ENCODE peak calls at places on chromosome 20, in four cellular contexts. P, M, Z and R are unnamed samples.

GRCh38 chr20:10239954-10240353 is 21.3 kb downstream of the SNAP25 start:
- DNase-seq in P (peak; percentile 27), M (no peak), Z (no peak), R (peak; percentile 52)

GRCh38 chr20:40606660-40607059 is 82.4 kb downstream of the MAFB start:
- DNase-seq in M (no peak), P (no peak), Z (no peak), R (no peak)

GRCh38 chr20:24584538-24585356 is 115.3 kb downstream of the SYNDIG1 start:
- DNase-seq in Z (no peak), M (peak; percentile 51), P (no peak), R (no peak)

GRCh38 chr20:40477805-40478204 is 211.2 kb downstream of the MAFB start:
- DNase-seq in M (no peak), P (no peak), Z (no peak), R (no peak)

GRCh38 chr20:49983123-49983847 is 505 bp downstream of the SNAI1 start:
- DNase-seq in M (no peak), Z (no peak), P (no peak), R (no peak)

GRCh38 chr20:32570401-32571190 is 14.5 kb downstream of the NOL4L start:
- DNase-seq in M (no peak), P (no peak), Z (no peak), R (no peak)

GRCh38 chr20:46552460-46553420 is 2.3 kb upstream of the OCSTAMP start:
- DNase-seq in Z (no peak), P (no peak), M (no peak), R (no peak)

GRCh38 chr20:23103284-23104018 is 17.3 kb upstream of the CD93 start:
- DNase-seq in M (no peak), P (no peak), Z (no peak), R (peak; percentile 56)

GRCh38 chr20:63693975-63694595 is 2.4 kb upstream of the TNFRSF6B start:
- DNase-seq in P (no peak), M (no peak), Z (no peak), R (no peak)

GRCh38 chr20:48720256-48721020 is 107.4 kb downstream of the PREX1 start:
- DNase-seq in M (no peak), Z (no peak), P (no peak), R (no peak)

GRCh38 chr20:31694842-31695593 is 27.6 kb downstream of the BCL2L1 start:
- DNase-seq in P (no peak), Z (no peak), M (no peak), R (no peak)

GRCh38 chr20:17995967-17996819 is 27.4 kb downstream of the MGME1 start:
- DNase-seq in M (peak; percentile 61), Z (peak; percentile 15), P (no peak), R (peak; percentile 61)

GRCh38 chr20:50588034-50588736 is 78.0 kb downstream of the PTPN1 start:
- DNase-seq in P (peak; percentile 80), Z (no peak), M (peak; percentile 83), R (peak; percentile 70)

GRCh38 chr20:49724637-49725606 is 11.2 kb upstream of the B4GALT5 start:
- DNase-seq in P (no peak), M (peak; percentile 60), Z (no peak), R (peak; percentile 68)

GRCh38 chr20:41004561-41005360 is 23.9 kb upstream of the TOP1 start:
- DNase-seq in Z (no peak), P (no peak), M (no peak), R (no peak)

GRCh38 chr20:45685896-45686295 is 15.9 kb upstream of the WFDC11 start:
- DNase-seq in M (peak; percentile 20), Z (no peak), P (no peak), R (peak; percentile 1)

GRCh38 chr20:5990946-5991345 is 40.5 kb downstream of the MCM8 start:
- DNase-seq in Z (no peak), P (no peak), M (no peak), R (no peak)

GRCh38 chr20:49603209-49603627 is 35.3 kb upstream of the PTGIS start:
- DNase-seq in P (no peak), M (no peak), Z (no peak), R (peak; percentile 26)

GRCh38 chr20:1617055-1617454 is 2.8 kb downstream of the SIRPB1 start:
- DNase-seq in Z (no peak), M (no peak), P (no peak), R (no peak)

GRCh38 chr20:58740356-58741308 is 48.0 kb downstream of the NPEPL1 start:
- DNase-seq in P (no peak), Z (no peak), M (no peak), R (no peak)

GRCh38 chr20:38302721-38303120 is 1.2 kb upstream of the BPI start:
- DNase-seq in M (no peak), Z (no peak), P (no peak), R (no peak)

GRCh38 chr20:31643522-31643921 is 5.8 kb downstream of the COX4I2 start:
- DNase-seq in P (no peak), M (no peak), Z (no peak), R (no peak)

GRCh38 chr20:6660441-6660840 is 107.0 kb upstream of the BMP2 start:
- DNase-seq in Z (no peak), M (no peak), P (peak; percentile 79), R (no peak)

GRCh38 chr20:47956261-47956995 is 171.1 kb upstream of the SULF2 start:
- DNase-seq in Z (no peak), P (no peak), M (no peak), R (peak; percentile 89)

GRCh38 chr20:57620999-57621398 is 773 bp upstream of the ZBP1 start:
- DNase-seq in M (no peak), P (peak; percentile 58), Z (no peak), R (no peak)
- H3K27ac ChIP-seq in M (no peak overlapping the region), P (peak overlapping the region; percentile 75), Z (no peak overlapping the region), R (no peak overlapping the region)

GRCh38 chr20:16011061-16011460 is 562.2 kb downstream of the KIF16B start:
- DNase-seq in Z (no peak), M (no peak), P (no peak), R (no peak)
- H3K9me3 ChIP-seq in Z (no peaks in the 10 kb centered on the region), M (no peaks in the 10 kb centered on the region), P (no peaks in the 10 kb centered on the region), R (no peaks in the 10 kb centered on the region)

GRCh38 chr20:15643713-15644112 is 929.5 kb downstream of the KIF16B start:
- DNase-seq in P (no peak), Z (no peak), M (no peak), R (no peak)
- TF ChIP-seq CTCF in P (no peak), Z (peak; percentile 8), M (no peak), R (no peak)

GRCh38 chr20:37207176-37207575 is 27.8 kb upstream of the MROH8 start:
- DNase-seq in M (peak; percentile 51), P (no peak), Z (no peak), R (no peak)
- H3K27ac ChIP-seq in M (no peak overlapping the region), P (no peak overlapping the region), Z (no peak overlapping the region), R (no peak overlapping the region)

GRCh38 chr20:77231-77630 is 10.2 kb upstream of the DEFB125 start:
- DNase-seq in P (no peak), M (no peak), Z (no peak), R (no peak)
- H3K9me3 ChIP-seq in P (no peaks in the 10 kb centered on the region), M (no peaks in the 10 kb centered on the region), Z (no peaks in the 10 kb centered on the region), R (no peaks in the 10 kb centered on the region)

GRCh38 chr20:51640743-51641142 is 98.2 kb upstream of the NFATC2 start:
- DNase-seq in P (no peak), Z (no peak), M (no peak), R (no peak)
- TF ChIP-seq CTCF in P (no peak), Z (no peak), M (no peak), R (no peak)

DNA sequence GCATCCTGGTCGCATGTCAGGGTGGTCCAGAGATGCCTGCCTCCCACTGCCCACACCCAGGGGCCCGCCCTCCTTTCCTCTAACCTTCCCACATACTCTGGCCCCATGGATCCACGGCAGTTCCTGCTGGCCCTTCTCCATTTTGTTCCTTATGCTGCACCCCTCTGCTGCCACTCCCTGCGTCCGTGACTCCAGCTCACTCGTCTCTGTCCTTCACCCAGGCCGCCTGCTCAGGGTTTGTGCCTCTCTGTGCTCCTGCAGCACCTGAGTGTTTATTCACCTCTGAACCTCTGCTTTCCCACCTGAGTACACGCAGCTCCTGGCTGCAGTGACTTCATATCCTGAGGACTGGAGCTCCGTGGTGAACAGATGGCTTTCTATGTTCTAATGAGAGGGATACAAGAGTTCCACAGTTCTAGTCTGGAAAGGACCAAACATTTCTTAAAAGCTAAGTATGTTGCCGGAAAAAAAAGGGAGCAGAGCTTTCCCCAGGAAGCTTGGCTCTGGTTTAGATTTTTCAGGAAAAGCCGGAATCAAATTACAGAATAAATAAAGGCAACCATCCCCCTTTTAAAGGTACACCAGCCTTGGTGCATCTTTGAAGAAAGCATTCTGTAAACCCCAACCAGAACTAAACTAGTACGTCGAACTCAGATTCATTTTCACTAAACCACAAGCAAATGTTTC is 1.5 kb upstream of the GNRH2 start:
- DNase-seq in Z (no peak), M (no peak), P (no peak), R (peak; percentile 21)
- H3K27ac ChIP-seq in Z (peak overlapping the region; percentile 2), M (peak overlapping the region; percentile 85), P (peak overlapping the region; percentile 43), R (peak overlapping the region; percentile 49)

DNA sequence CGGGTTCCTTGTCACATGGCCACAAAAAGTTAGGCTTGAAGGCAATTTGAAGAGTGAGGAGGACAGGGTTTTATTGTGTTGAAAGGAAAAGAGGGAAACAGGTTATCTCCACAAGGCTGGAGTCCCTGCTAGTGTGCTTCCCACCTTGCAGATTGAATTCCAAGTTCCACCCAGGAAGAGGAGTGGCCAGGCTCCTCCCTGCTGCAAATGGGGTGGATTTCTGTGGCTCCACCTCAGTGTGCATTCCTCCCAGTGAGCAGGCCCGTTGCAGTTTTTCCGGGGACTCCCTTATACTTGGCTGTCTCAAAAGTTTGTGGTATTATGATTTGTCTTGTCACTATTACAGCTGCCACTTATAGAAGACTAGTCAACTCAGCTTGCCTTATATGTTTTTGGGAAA is 281.8 kb upstream of the PLCB4 start:
- DNase-seq in M (no peak), P (peak; percentile 57), Z (no peak), R (no peak)
- H3K9me3 ChIP-seq in M (no peaks in the 10 kb centered on the region), P (no peaks in the 10 kb centered on the region), Z (no peaks in the 10 kb centered on the region), R (no peaks in the 10 kb centered on the region)